ENCODE peak calls at places on chromosomes 11 and 22, in seven cellular contexts. W is HCT116, U is pancreas, A is endothelial cell of umbilical vein, Z is adrenal gland, G is IMR-90, N is BE2C. Y is an unnamed sample.

GRCh38 chr11:61168858-61169257 is 7.6 kb upstream of the VPS37C start:
- DNase-seq in A (no peak), W (no peak), Z (no peak), N (no peak), U (no peak), G (no peak), Y (no peak)

GRCh38 chr22:33542153-33542552 is 378.1 kb downstream of the LARGE1 start:
- DNase-seq in A (no peak), Z (no peak), W (no peak), N (no peak), G (no peak), U (no peak), Y (no peak)

GRCh38 chr22:33853200-33854097 is 66.8 kb downstream of the LARGE1 start:
- DNase-seq in U (peak), W (no peak), A (peak), N (no peak), G (peak), Z (peak), Y (peak)

GRCh38 chr22:50473855-50474671 is 772 bp downstream of the SBF1 start:
- DNase-seq in Z (no peak), N (peak), W (no peak), A (peak), G (peak), U (peak), Y (no peak)

GRCh38 chr22:40196628-40197027 is 18.9 kb downstream of the TNRC6B start:
- DNase-seq in Z (peak), N (peak), A (peak), G (peak), W (no peak), U (no peak), Y (peak)

GRCh38 chr11:34890812-34891211 is 25.4 kb downstream of the APIP start:
- DNase-seq in U (no peak), A (peak), Z (no peak), G (peak), W (peak), N (no peak), Y (no peak)

GRCh38 chr22:39147335-39148023 is 5.0 kb downstream of the CBX7 start:
- DNase-seq in A (no peak), G (no peak), W (no peak), N (no peak), U (no peak), Z (no peak), Y (no peak)

GRCh38 chr22:28246392-28246791 is 327.3 kb upstream of the PITPNB start:
- DNase-seq in N (no peak), Z (no peak), A (no peak), W (no peak), G (peak), U (no peak), Y (no peak)

GRCh38 chr22:27331526-27332281 is 469.9 kb downstream of the MN1 start:
- DNase-seq in U (peak), W (no peak), Z (no peak), G (peak), A (peak), N (peak), Y (no peak)

GRCh38 chr11:16182553-16182952 is 173.8 kb downstream of the SOX6 start:
- DNase-seq in U (no peak), G (no peak), Z (no peak), A (no peak), N (no peak), W (no peak), Y (no peak)

GRCh38 chr22:43919106-43919965 is 4.3 kb upstream of the PNPLA3 start:
- DNase-seq in A (no peak), N (no peak), U (no peak), Z (no peak), W (no peak), G (peak), Y (no peak)

GRCh38 chr11:1178201-1178885 is 20.6 kb downstream of the MUC5AC start:
- DNase-seq in Z (no peak), G (no peak), N (no peak), U (no peak), A (no peak), W (no peak), Y (no peak)

GRCh38 chr11:100670140-100670539 is 16.9 kb upstream of the ARHGAP42 start:
- DNase-seq in G (no peak), N (no peak), U (no peak), W (no peak), A (no peak), Z (no peak), Y (no peak)

GRCh38 chr22:39457047-39457545 is 284 bp downstream of the MGAT3 start:
- DNase-seq in U (no peak), N (no peak), A (no peak), W (no peak), Z (no peak), G (no peak), Y (no peak)

GRCh38 chr11:1479678-1480118 is 6.9 kb downstream of the MOB2 start:
- DNase-seq in U (no peak), Z (no peak), N (peak), W (no peak), G (no peak), A (no peak), Y (no peak)

GRCh38 chr22:49553518-49554295 is 274.0 kb downstream of the BRD1 start:
- DNase-seq in A (no peak), N (no peak), W (no peak), U (peak), G (no peak), Z (no peak), Y (no peak)

GRCh38 chr11:112162761-112163669 is 879 bp downstream of the IL18 start:
- DNase-seq in W (no peak), U (no peak), A (no peak), G (peak), N (no peak), Z (no peak), Y (no peak)

GRCh38 chr11:34181856-34182405 is 76.5 kb downstream of the NAT10 start:
- DNase-seq in W (no peak), U (no peak), G (no peak), N (no peak), Z (no peak), A (no peak), Y (no peak)

GRCh38 chr11:72864692-72865655 is 50.8 kb downstream of the ATG16L2 start:
- DNase-seq in G (peak), A (peak), U (no peak), W (no peak), Z (no peak), N (peak), Y (no peak)

GRCh38 chr11:104727095-104727494 is 171.2 kb downstream of the CASP12 start:
- DNase-seq in W (no peak), U (no peak), G (no peak), Z (no peak), N (no peak), A (no peak), Y (no peak)

GRCh38 chr22:48072777-48073176 is 1310.3 kb downstream of the TBC1D22A start:
- DNase-seq in U (no peak), A (no peak), G (no peak), W (no peak), Z (no peak), N (no peak), Y (no peak)

GRCh38 chr11:120556841-120557240 is 45.3 kb downstream of the GRIK4 start:
- DNase-seq in G (no peak), Z (peak), W (no peak), N (no peak), A (no peak), U (no peak), Y (no peak)

GRCh38 chr22:41501209-41501608 is 32.3 kb downstream of the ACO2 start:
- DNase-seq in Z (no peak), A (peak), G (no peak), N (peak), W (no peak), U (no peak), Y (no peak)

GRCh38 chr22:44166448-44166847 is 14.3 kb upstream of the PARVG start:
- DNase-seq in Z (no peak), N (no peak), G (no peak), A (no peak), W (no peak), U (no peak), Y (no peak)

GRCh38 chr11:367956-368413 is 1.3 kb upstream of the B4GALNT4 start:
- DNase-seq in N (no peak), Z (no peak), A (no peak), G (no peak), U (no peak), W (no peak), Y (no peak)

GRCh38 chr22:31288496-31289235 is 3.6 kb downstream of the PIK3IP1 start:
- DNase-seq in G (no peak), A (no peak), W (no peak), U (no peak), Z (peak), N (no peak), Y (no peak)

GRCh38 chr11:22343411-22344032 is 5.3 kb downstream of the SLC17A6 start:
- DNase-seq in G (no peak), U (peak), W (no peak), Z (no peak), A (no peak), N (no peak), Y (no peak)

GRCh38 chr11:33514079-33514690 is 186.4 kb downstream of the C11orf91 start:
- DNase-seq in A (no peak), N (no peak), W (no peak), G (no peak), Z (no peak), U (no peak), Y (no peak)

GRCh38 chr11:125382211-125382807 is 113.8 kb downstream of the FEZ1 start:
- DNase-seq in W (no peak), G (no peak), N (no peak), Z (no peak), A (no peak), U (peak), Y (no peak)

GRCh38 chr11:104759464-104759863 is 138.8 kb downstream of the CASP12 start:
- DNase-seq in W (no peak), Z (no peak), A (no peak), U (no peak), G (no peak), N (no peak), Y (no peak)

GRCh38 chr11:12502950-12503579 is 125.7 kb downstream of the PARVA start:
- DNase-seq in N (no peak), A (no peak), U (no peak), Z (no peak), W (no peak), G (peak), Y (no peak)

GRCh38 chr11:120172921-120173705 is 35.2 kb upstream of the TRIM29 start:
- DNase-seq in W (no peak), A (no peak), U (no peak), N (no peak), Z (no peak), G (no peak), Y (no peak)

GRCh38 chr11:67612751-67613150 is 6.0 kb downstream of the NDUFV1 start:
- DNase-seq in W (no peak), A (no peak), Z (no peak), G (no peak), N (no peak), U (no peak), Y (no peak)

GRCh38 chr22:23094695-23095466 is 24.6 kb downstream of the GNAZ start:
- DNase-seq in G (no peak), A (no peak), U (no peak), W (no peak), N (no peak), Z (no peak), Y (no peak)

GRCh38 chr11:43327987-43328386 is 16.2 kb downstream of the API5 start:
- DNase-seq in G (peak), W (no peak), U (no peak), A (peak), N (peak), Z (no peak), Y (peak)

GRCh38 chr11:47152953-47153950 is 23.4 kb downstream of the ARFGAP2 start:
- DNase-seq in N (peak), W (no peak), Z (peak), G (peak), A (peak), U (peak), Y (peak)

GRCh38 chr11:65421204-65422103 is 1.1 kb upstream of the NEAT1 start:
- DNase-seq in N (peak), Z (peak), W (peak), G (peak), U (peak), A (peak), Y (peak)
- H3K4me3 ChIP-seq in N (peak), Z (peak), W (peak), G (peak), U (peak), A (no peak), Y (peak)

DNA sequence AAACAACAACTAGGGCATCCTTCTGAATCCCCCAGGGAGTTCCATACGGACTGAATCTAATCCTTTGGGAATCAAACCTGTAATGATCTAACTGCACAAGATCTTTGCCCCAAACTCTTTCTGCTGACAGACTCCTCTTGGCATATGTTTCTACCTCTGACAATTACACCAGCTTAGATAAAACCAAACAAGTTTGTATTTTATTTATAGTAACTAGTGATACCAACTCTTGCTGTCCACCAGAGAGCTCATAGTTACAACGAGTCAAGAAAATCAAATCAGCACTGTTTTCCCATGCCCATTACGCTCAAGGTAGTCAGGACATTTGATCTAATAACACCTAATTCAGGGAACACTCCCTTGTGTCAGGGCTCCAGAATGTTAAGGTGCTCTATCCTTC is 972.0 kb downstream of the NTM start:
- DNase-seq in Z (no peak), G (no peak), U (no peak), N (no peak), A (no peak), W (no peak), Y (no peak)
- TF ChIP-seq CTCF in Z (no peak), G (no peak), U (no peak), N (no peak), A (no peak), W (no peak), Y (no peak)

GRCh38 chr11:70616317-70616716 is 218.0 kb downstream of the CTTN start:
- DNase-seq in U (no peak), A (no peak), G (no peak), Z (no peak), N (no peak), W (no peak), Y (no peak)

GRCh38 chr11:70612459-70613141 is 214.3 kb downstream of the CTTN start:
- DNase-seq in N (no peak), Z (no peak), U (no peak), G (no peak), W (no peak), A (no peak), Y (no peak)

GRCh38 chr11:70616938-70617674 is 218.8 kb downstream of the CTTN start:
- DNase-seq in N (no peak), Z (no peak), A (no peak), U (no peak), W (no peak), G (no peak), Y (no peak)

GRCh38 chr11:70614034-70614681 is 215.8 kb downstream of the CTTN start:
- DNase-seq in W (no peak), U (no peak), Z (no peak), G (no peak), A (no peak), N (no peak), Y (no peak)

GRCh38 chr11:70615036-70615875 is 216.9 kb downstream of the CTTN start:
- DNase-seq in A (no peak), G (no peak), Z (no peak), N (no peak), U (no peak), W (no peak), Y (no peak)
- H3K4me3 ChIP-seq in A (no peak), G (no peak), Z (no peak), N (no peak), U (no peak), W (no peak), Y (no peak)

GRCh38 chr11:71580057-71581003 is 2.3 kb downstream of the KRTAP5-11 start:
- DNase-seq in A (peak), Z (peak), U (no peak), N (peak), W (peak), G (peak), Y (peak)
- TF ChIP-seq CTCF in A (peak), Z (peak), U (peak), N (peak), W (peak), G (peak), Y (peak)

GRCh38 chr11:59556115-59556882 is 45.0 kb downstream of the OR4D9 start:
- DNase-seq in Z (peak), G (peak), N (peak), U (no peak), W (peak), A (peak), Y (no peak)
- H3K4me3 ChIP-seq in Z (peak), G (peak), N (peak), U (no peak), W (no peak), A (peak), Y (peak)

DNA sequence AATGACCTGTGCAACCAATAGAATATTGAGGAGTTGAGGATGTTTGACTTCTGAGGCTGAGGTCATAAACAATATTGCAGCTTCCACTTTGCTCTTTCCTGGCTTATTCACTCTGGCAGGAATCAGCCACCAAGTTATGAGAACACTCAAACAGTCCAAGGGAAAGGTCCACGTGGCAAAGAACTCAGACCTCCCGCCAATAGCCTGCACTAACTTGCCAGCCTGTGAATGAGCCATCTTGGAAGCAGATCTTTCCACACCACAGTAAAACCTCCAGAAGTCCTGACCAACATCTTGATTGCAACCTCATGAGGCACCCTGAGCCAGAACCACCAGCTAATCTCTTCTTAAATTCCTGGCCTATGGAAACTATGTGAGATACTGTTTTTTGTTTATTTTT is 22.7 kb upstream of the PICALM start:
- DNase-seq in W (no peak), A (no peak), G (peak), U (no peak), N (no peak), Z (no peak), Y (no peak)
- TF ChIP-seq CTCF in W (no peak), A (no peak), G (no peak), U (no peak), N (no peak), Z (no peak), Y (no peak)

GRCh38 chr11:118212131-118212725 is 12.6 kb downstream of the JAML start:
- DNase-seq in U (no peak), G (no peak), N (no peak), Z (no peak), W (no peak), A (no peak), Y (no peak)
- H3K4me3 ChIP-seq in U (no peak), G (no peak), N (no peak), Z (no peak), W (no peak), A (no peak), Y (no peak)

Y was measured in epithelial cell of proximal tubule.